ENCODE peak calls at places on chromosomes 2 and 18, in six cellular contexts. O is mammary epithelial cell, Z is tibial artery, A is K562, N is heart right ventricle, M is body of pancreas. I is an unnamed sample.

GRCh38 chr18:615773-616172 is 19.0 kb downstream of the CLUL1 start:
- DNase-seq in O (no peak), Z (no peak), A (peak; percentile 24), N (no peak), M (peak; percentile 89), I (no peak)

GRCh38 chr2:36708119-36708741 is 11.7 kb downstream of the VIT start:
- DNase-seq in O (no peak), Z (peak; percentile 28), A (no peak), N (no peak), M (no peak), I (no peak)

GRCh38 chr2:75226617-75227016 is 27.3 kb upstream of the TACR1 start:
- DNase-seq in O (no peak), Z (no peak), A (no peak), N (no peak), M (no peak), I (no peak)

GRCh38 chr2:85367180-85367579 is 12.6 kb downstream of the ELMOD3 start:
- DNase-seq in O (no peak), Z (no peak), A (no peak), N (no peak), M (no peak), I (no peak)

GRCh38 chr2:170742896-170743529 is 27.2 kb upstream of the ERICH2 start:
- DNase-seq in O (no peak), Z (no peak), A (no peak), N (no peak), M (no peak), I (no peak)

GRCh38 chr18:49697757-49698595 is 115.4 kb downstream of the ACAA2 start:
- DNase-seq in O (peak; percentile 26), Z (no peak), A (no peak), N (no peak), M (no peak), I (no peak)

GRCh38 chr2:201618744-201619654 is 24.3 kb downstream of the TMEM237 start:
- DNase-seq in O (no peak), Z (peak; percentile 48), A (peak; percentile 29), N (peak; percentile 67), M (peak; percentile 67), I (no peak)

GRCh38 chr2:197614532-197614931 is 60.9 kb downstream of the RFTN2 start:
- DNase-seq in O (no peak), Z (no peak), A (no peak), N (no peak), M (no peak), I (no peak)

GRCh38 chr2:136208682-136209081 is 90.7 kb upstream of the CXCR4 start:
- DNase-seq in O (no peak), Z (no peak), A (no peak), N (no peak), M (no peak), I (no peak)

GRCh38 chr2:220188031-220188430 is 560.6 kb downstream of the SLC4A3 start:
- DNase-seq in O (peak; percentile 89), Z (no peak), A (no peak), N (no peak), M (no peak), I (no peak)

GRCh38 chr2:34069604-34070003 is 470.5 kb upstream of the FAM98A start:
- DNase-seq in O (no peak), Z (no peak), A (no peak), N (no peak), M (no peak), I (no peak)

GRCh38 chr2:221753401-221753800 is 181.3 kb upstream of the EPHA4 start:
- DNase-seq in O (no peak), Z (no peak), A (no peak), N (no peak), M (no peak), I (no peak)

GRCh38 chr18:12041561-12041960 is 52.1 kb upstream of the ANKRD62 start:
- DNase-seq in O (peak; percentile 92), Z (no peak), A (no peak), N (no peak), M (no peak), I (no peak)

GRCh38 chr2:117321816-117322215 is 492.7 kb upstream of the DDX18 start:
- DNase-seq in O (peak; percentile 17), Z (no peak), A (no peak), N (no peak), M (no peak), I (no peak)

GRCh38 chr2:39938035-39938835 is 159.2 kb upstream of the THUMPD2 start:
- DNase-seq in O (peak; percentile 78), Z (no peak), A (no peak), N (no peak), M (no peak), I (no peak)

GRCh38 chr2:120612931-120613330 is 122.7 kb upstream of the GLI2 start:
- DNase-seq in O (no peak), Z (no peak), A (no peak), N (no peak), M (no peak), I (no peak)

GRCh38 chr18:77899972-77900754 is 650.5 kb downstream of the GALR1 start:
- DNase-seq in O (peak; percentile 14), Z (no peak), A (peak; percentile 64), N (no peak), M (peak; percentile 31), I (no peak)

GRCh38 chr18:26367425-26367824 is 141.2 kb downstream of the TAF4B start:
- DNase-seq in O (no peak), Z (no peak), A (no peak), N (no peak), M (no peak), I (no peak)

GRCh38 chr2:169684135-169684565 is 10.1 kb downstream of the CFAP210 start:
- DNase-seq in O (no peak), Z (no peak), A (no peak), N (no peak), M (no peak), I (no peak)

GRCh38 chr2:10733980-10734379 is 12.6 kb downstream of the ATP6V1C2 start:
- DNase-seq in O (no peak), Z (no peak), A (no peak), N (no peak), M (no peak), I (no peak)

GRCh38 chr2:153145470-153145869 is 333.1 kb downstream of the RPRM start:
- DNase-seq in O (no peak), Z (no peak), A (no peak), N (no peak), M (peak; percentile 65), I (no peak)

GRCh38 chr2:61705625-61706024 is 148.2 kb downstream of the FAM161A start:
- DNase-seq in O (no peak), Z (no peak), A (no peak), N (no peak), M (no peak), I (no peak)

GRCh38 chr2:38581193-38582147 is 21.3 kb downstream of the HNRNPLL start:
- DNase-seq in O (peak; percentile 61), Z (no peak), A (peak; percentile 82), N (peak; percentile 46), M (peak; percentile 46), I (no peak)

DNA sequence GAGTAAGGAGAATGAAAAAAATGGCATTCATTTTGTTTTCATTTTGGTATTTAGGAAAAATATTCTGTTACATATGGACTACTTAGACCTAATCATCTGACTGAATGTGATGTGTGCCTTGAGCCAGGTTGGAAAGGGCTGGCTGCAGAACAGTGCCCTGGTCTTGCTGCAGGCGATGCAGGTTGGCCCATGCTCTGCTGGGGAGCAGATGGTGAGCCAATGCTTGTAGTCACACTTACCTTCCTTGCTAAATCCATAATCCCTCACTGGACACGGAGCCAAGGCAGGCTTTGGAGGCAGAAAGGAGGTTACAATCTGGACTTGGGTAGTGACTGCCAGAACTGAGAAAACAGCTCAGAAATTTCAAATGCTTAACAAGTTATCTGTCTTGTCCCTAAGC is 228.7 kb downstream of the ARHGAP15 start:
- DNase-seq in O (no peak), Z (no peak), A (no peak), N (no peak), M (no peak), I (no peak)
- H3K27ac ChIP-seq in O (no peak overlapping the region), Z (no peak overlapping the region), A (no peak overlapping the region), N (no peak overlapping the region), M (no peak overlapping the region), I (no peak overlapping the region)

GRCh38 chr2:96637385-96638143 is 548 bp downstream of the KANSL3 start:
- DNase-seq in O (peak; percentile 83), Z (peak; percentile 86), A (peak; percentile 96), N (peak; percentile 89), M (peak; percentile 92), I (peak; percentile 95)

GRCh38 chr2:96631804-96632435 is 6.2 kb downstream of the KANSL3 start:
- DNase-seq in O (no peak), Z (no peak), A (no peak), N (no peak), M (no peak), I (peak; percentile 67)

GRCh38 chr2:96638144-96639121 is at the start of gene KANSL3:
- DNase-seq in O (peak; percentile 93), Z (peak; percentile 84), A (peak; percentile 95), N (peak; percentile 89), M (peak; percentile 89), I (peak; percentile 93)

GRCh38 chr2:96633641-96634040 is 4.5 kb downstream of the KANSL3 start:
- DNase-seq in O (no peak), Z (no peak), A (no peak), N (no peak), M (no peak), I (no peak)

GRCh38 chr2:96636772-96637171 is 1.3 kb downstream of the KANSL3 start:
- DNase-seq in O (peak; percentile 9), Z (no peak), A (peak; percentile 45), N (peak; percentile 23), M (no peak), I (no peak)
- H3K4me3 ChIP-seq in O (peak overlapping the region; percentile 78), Z (peak overlapping the region; percentile 82), A (peak overlapping the region; percentile 45), N (peak overlapping the region; percentile 77), M (no peak overlapping the region), I (peak overlapping the region; percentile 85)

GRCh38 chr2:216905649-216906048 is 45.8 kb upstream of the TNP1 start:
- DNase-seq in O (no peak), Z (no peak), A (no peak), N (no peak), M (no peak), I (no peak)
- TF ChIP-seq CTCF in O (no peak), Z (no peak), A (no peak), N (no peak), M (no peak), I (no peak)

GRCh38 chr2:217868265-217868892 is 134.4 kb downstream of the TNS1 start:
- DNase-seq in O (no peak), Z (no peak), A (no peak), N (no peak), M (no peak), I (no peak)

GRCh38 chr2:217873371-217873770 is 129.4 kb downstream of the TNS1 start:
- DNase-seq in O (no peak), Z (no peak), A (no peak), N (no peak), M (no peak), I (no peak)

GRCh38 chr2:217868911-217869334 is 133.9 kb downstream of the TNS1 start:
- DNase-seq in O (no peak), Z (no peak), A (no peak), N (no peak), M (no peak), I (no peak)

GRCh38 chr2:217872319-217872718 is 130.5 kb downstream of the TNS1 start:
- DNase-seq in O (no peak), Z (no peak), A (no peak), N (no peak), M (no peak), I (no peak)

DNA sequence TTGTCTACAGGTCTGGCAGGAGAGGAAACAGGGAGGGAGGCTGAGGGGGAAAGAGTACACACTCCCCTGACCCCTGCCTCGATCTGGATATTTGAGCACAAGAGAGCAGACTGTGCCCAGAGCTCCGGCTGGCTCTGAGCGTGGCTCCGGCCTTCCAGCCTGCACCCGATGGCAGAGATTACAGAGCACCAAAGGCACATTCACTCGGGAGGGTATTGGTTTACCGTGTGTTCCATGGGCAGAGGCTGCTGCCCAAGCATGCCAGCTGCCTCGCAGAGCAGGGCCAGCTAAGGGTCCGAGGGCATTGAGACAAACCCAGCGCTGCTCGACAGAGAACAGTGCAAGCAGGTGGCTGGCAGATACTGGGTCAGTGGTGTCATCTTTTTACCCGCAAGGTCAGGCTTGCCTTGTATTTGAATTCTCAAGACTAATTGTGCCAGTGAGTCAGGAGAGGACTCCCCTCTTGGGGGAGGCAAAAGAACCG is 132.2 kb downstream of the TNS1 start:
- DNase-seq in O (no peak), Z (no peak), A (no peak), N (no peak), M (no peak), I (no peak)
- H3K27ac ChIP-seq in O (no peak overlapping the region), Z (peak overlapping the region; percentile 55), A (no peak overlapping the region), N (peak overlapping the region; percentile 6), M (no peak overlapping the region), I (peak overlapping the region; percentile 37)

I was measured in ascending aorta.